ENCODE peak calls at places on chromosomes 16 and 17, in seven cellular contexts. I is SK-N-SH, O is H1, W is K562, Q is GM12892, K is GM12878, C is HepG2. A is an unnamed sample.

GRCh38 chr17:63573634-63574033 is 23.4 kb downstream of the DCAF7 start:
- DNase-seq in W (no peak), C (peak), K (no peak), Q (no peak), O (no peak), I (peak), A (no peak)

GRCh38 chr17:49390548-49391324 is 23.9 kb downstream of the PHB1 start:
- DNase-seq in W (peak), O (no peak), I (no peak), C (peak), K (no peak), Q (peak), A (no peak)

GRCh38 chr16:57955572-57955971 is 15.4 kb downstream of the CNGB1 start:
- DNase-seq in C (no peak), I (no peak), O (no peak), K (no peak), W (no peak), Q (no peak), A (no peak)

GRCh38 chr17:76480676-76481075 is 13.3 kb downstream of the AANAT start:
- DNase-seq in Q (no peak), K (no peak), O (no peak), C (no peak), I (no peak), W (no peak), A (no peak)

GRCh38 chr17:56817066-56817465 is 16.7 kb downstream of the C17orf67 start:
- DNase-seq in O (no peak), I (no peak), Q (no peak), W (no peak), C (no peak), K (no peak), A (no peak)

GRCh38 chr16:66486773-66487579 is 59.9 kb downstream of the BEAN1 start:
- DNase-seq in K (no peak), Q (no peak), C (no peak), O (no peak), I (peak), W (no peak), A (no peak)

GRCh38 chr16:22838681-22839080 is 24.7 kb downstream of the HS3ST2 start:
- DNase-seq in I (no peak), Q (no peak), K (no peak), O (no peak), W (no peak), C (no peak), A (no peak)

GRCh38 chr17:64580384-64581307 is 73.9 kb downstream of the CEP95 start:
- DNase-seq in O (no peak), C (no peak), Q (no peak), K (no peak), W (no peak), I (no peak), A (no peak)

GRCh38 chr16:82641336-82641984 is 14.7 kb downstream of the CDH13 start:
- DNase-seq in Q (no peak), I (no peak), O (no peak), C (no peak), K (no peak), W (no peak), A (no peak)

GRCh38 chr16:89011909-89012621 is 35.1 kb upstream of the CBFA2T3 start:
- DNase-seq in K (no peak), Q (no peak), O (no peak), W (no peak), C (no peak), I (no peak), A (no peak)

GRCh38 chr16:56301391-56301850 is 110.1 kb downstream of the GNAO1 start:
- DNase-seq in C (no peak), I (no peak), K (no peak), O (no peak), Q (no peak), W (no peak), A (no peak)

GRCh38 chr17:37068266-37068665 is 119.5 kb downstream of the AATF start:
- DNase-seq in I (no peak), C (no peak), K (no peak), Q (no peak), W (no peak), O (no peak), A (no peak)

GRCh38 chr17:49316889-49317288 is 45.2 kb downstream of the ZNF652 start:
- DNase-seq in O (no peak), K (no peak), W (no peak), C (no peak), Q (no peak), I (no peak), A (no peak)

GRCh38 chr17:75067856-75068255 is 19.9 kb upstream of the SLC16A5 start:
- DNase-seq in I (no peak), W (no peak), Q (no peak), K (no peak), O (no peak), C (no peak), A (no peak)

GRCh38 chr17:64020068-64020766 is at the start of gene ICAM2:
- DNase-seq in Q (no peak), I (no peak), C (no peak), O (no peak), K (peak), W (no peak), A (no peak)

GRCh38 chr17:50447870-50448573 is 20.7 kb downstream of the CHAD start:
- DNase-seq in O (no peak), I (no peak), W (peak), K (no peak), C (peak), Q (no peak), A (no peak)

GRCh38 chr17:13736915-13737314 is 135.2 kb upstream of the HS3ST3A1 start:
- DNase-seq in W (no peak), Q (no peak), K (no peak), I (no peak), O (no peak), C (no peak), A (no peak)

GRCh38 chr16:67035364-67035763 is 6.4 kb downstream of the CBFB start:
- DNase-seq in C (no peak), Q (no peak), O (no peak), I (no peak), W (no peak), K (no peak), A (no peak)

GRCh38 chr16:30142672-30143346 is 19.8 kb upstream of the MAPK3 start:
- DNase-seq in W (peak), Q (no peak), K (peak), C (peak), O (no peak), I (no peak), A (no peak)

GRCh38 chr16:31879937-31880321 is 6.3 kb downstream of the ZNF267 start:
- DNase-seq in O (no peak), I (no peak), W (no peak), Q (no peak), C (peak), K (no peak), A (no peak)

GRCh38 chr16:31876955-31877828 is 3.6 kb downstream of the ZNF267 start:
- DNase-seq in Q (no peak), W (peak), I (no peak), K (peak), C (peak), O (no peak), A (no peak)

GRCh38 chr16:31877876-31878642 is 4.5 kb downstream of the ZNF267 start:
- DNase-seq in K (no peak), W (no peak), C (no peak), Q (no peak), O (no peak), I (no peak), A (no peak)

GRCh38 chr16:31875112-31875803 is 1.7 kb downstream of the ZNF267 start:
- DNase-seq in W (peak), K (no peak), O (no peak), I (no peak), C (no peak), Q (no peak), A (no peak)

GRCh38 chr16:31880322-31880979 is 6.8 kb downstream of the ZNF267 start:
- DNase-seq in W (peak), I (no peak), C (no peak), K (peak), Q (no peak), O (no peak), A (no peak)
- TF ChIP-seq TAF1 in W (peak), I (no peak), C (no peak), K (no peak), Q (no peak), O (no peak), A (no peak)

GRCh38 chr17:82406131-82406671 is 11.9 kb upstream of the HEXD start:
- DNase-seq in W (no peak), O (no peak), Q (no peak), C (no peak), K (no peak), I (no peak), A (no peak)
- TF ChIP-seq TAF1 in W (no peak), O (no peak), Q (no peak), C (no peak), K (no peak), I (no peak), A (no peak)

DNA sequence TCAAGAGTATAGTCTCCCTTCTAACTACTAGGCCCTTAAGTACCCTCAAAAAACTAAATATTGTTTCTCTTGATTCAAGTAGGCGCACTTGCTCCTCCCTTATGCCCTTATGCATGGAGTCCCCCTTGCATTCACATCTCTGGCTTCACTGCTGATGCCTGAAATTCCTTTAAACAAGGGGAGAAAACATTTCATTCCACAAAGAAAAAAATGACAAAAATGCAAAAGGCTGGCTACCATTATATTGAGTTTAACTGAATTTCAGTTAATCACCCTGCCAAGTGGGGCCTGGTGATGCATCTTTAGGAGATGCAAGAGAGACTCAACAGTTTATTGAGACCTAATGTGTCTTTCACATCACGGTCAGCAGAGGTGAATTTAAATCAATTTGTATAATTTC is 35.6 kb downstream of the CRLF3 start:
- DNase-seq in Q (no peak), O (no peak), K (no peak), I (no peak), W (no peak), C (no peak), A (no peak)
- TF ChIP-seq TAF1 in Q (no peak), O (no peak), K (no peak), I (no peak), W (no peak), C (no peak), A (no peak)

GRCh38 chr17:30113213-30113612 is 3.4 kb upstream of the NSRP1 start:
- DNase-seq in W (no peak), I (no peak), C (peak), K (peak), O (no peak), Q (no peak), A (no peak)
- TF ChIP-seq TAF1 in W (no peak), I (no peak), C (no peak), K (no peak), O (no peak), Q (no peak), A (no peak)

GRCh38 chr16:53518550-53519416 is 15.8 kb upstream of the AKTIP start:
- DNase-seq in O (no peak), W (peak), K (peak), C (no peak), Q (peak), I (no peak), A (peak)
- TF ChIP-seq TAF1 in O (no peak), W (no peak), K (peak), C (no peak), Q (peak), I (no peak), A (peak)

GRCh38 chr17:81042606-81043005 is 7.7 kb downstream of the BAIAP2 start:
- DNase-seq in C (no peak), O (no peak), K (no peak), W (no peak), Q (no peak), I (peak), A (no peak)

GRCh38 chr17:81039096-81039495 is 4.1 kb downstream of the BAIAP2 start:
- DNase-seq in Q (no peak), I (no peak), C (no peak), W (no peak), O (no peak), K (no peak), A (no peak)

GRCh38 chr17:81039854-81040758 is 5.2 kb downstream of the BAIAP2 start:
- DNase-seq in I (no peak), C (no peak), K (no peak), W (peak), O (no peak), Q (no peak), A (no peak)

GRCh38 chr17:81043319-81043724 is 8.4 kb downstream of the BAIAP2 start:
- DNase-seq in I (no peak), O (no peak), K (no peak), C (no peak), W (no peak), Q (no peak), A (no peak)

GRCh38 chr17:81040791-81041337 is 5.9 kb downstream of the BAIAP2 start:
- DNase-seq in C (peak), W (peak), O (no peak), K (no peak), Q (peak), I (peak), A (peak)
- TF ChIP-seq TAF1 in C (no peak), W (no peak), O (no peak), K (no peak), Q (no peak), I (no peak), A (no peak)